ENCODE peak calls at places on chromosome 13, in six cellular contexts. V is HCT116, G is H1, T is HepG2, O is K562, K is GM12878. E is an unnamed sample.

GRCh38 chr13:40187836-40188591 is 478.4 kb downstream of the FOXO1 start:
- DNase-seq in O (no peak), K (no peak), V (no peak), G (no peak), T (no peak), E (no peak)

GRCh38 chr13:99113351-99113750 is 87.3 kb upstream of the UBAC2 start:
- DNase-seq in T (no peak), K (no peak), G (no peak), V (no peak), O (no peak), E (no peak)

GRCh38 chr13:51681037-51681678 is 96.9 kb downstream of the WDFY2 start:
- DNase-seq in O (no peak), K (no peak), V (no peak), T (no peak), G (no peak), E (no peak)

GRCh38 chr13:38686635-38687245 is at the start of gene FREM2:
- DNase-seq in K (no peak), T (no peak), V (no peak), G (peak; percentile 91), O (no peak), E (peak; percentile 84)

GRCh38 chr13:50208826-50209335 is 193.6 kb downstream of the KCNRG start:
- DNase-seq in V (no peak), K (no peak), O (peak; percentile 50), G (peak; percentile 9), T (peak; percentile 12), E (peak; percentile 42)

GRCh38 chr13:41050041-41050440 is 11.3 kb upstream of the WBP4 start:
- DNase-seq in O (no peak), T (no peak), K (no peak), V (no peak), G (no peak), E (no peak)

GRCh38 chr13:40679586-40679985 is 13.1 kb upstream of the FOXO1 start:
- DNase-seq in G (no peak), V (no peak), O (no peak), T (no peak), K (no peak), E (no peak)

GRCh38 chr13:114112826-114113322 is 19.5 kb downstream of the RASA3 start:
- DNase-seq in G (no peak), K (no peak), V (no peak), T (no peak), O (no peak), E (no peak)

GRCh38 chr13:27573265-27573664 is 47.1 kb downstream of the LNX2 start:
- DNase-seq in G (no peak), V (no peak), T (peak; percentile 46), K (no peak), O (no peak), E (no peak)

GRCh38 chr13:26628706-26629105 is 71.2 kb downstream of the WASF3 start:
- DNase-seq in T (peak; percentile 28), O (no peak), G (no peak), V (no peak), K (no peak), E (peak; percentile 8)

GRCh38 chr13:36261011-36261410 is 36.6 kb downstream of the CCDC169 start:
- DNase-seq in K (no peak), O (no peak), T (no peak), V (no peak), G (no peak), E (no peak)

GRCh38 chr13:24135674-24136300 is 24.7 kb upstream of the SPATA13 start:
- DNase-seq in K (no peak), O (no peak), T (no peak), G (no peak), V (no peak), E (no peak)

GRCh38 chr13:63853816-63854215 is 2438.2 kb upstream of the PCDH20 start:
- DNase-seq in K (no peak), V (no peak), G (no peak), O (no peak), T (no peak), E (no peak)

GRCh38 chr13:40589285-40590109 is 76.9 kb downstream of the FOXO1 start:
- DNase-seq in O (no peak), G (no peak), T (peak; percentile 56), V (no peak), K (peak; percentile 88), E (no peak)

GRCh38 chr13:21837841-21838551 is 167.1 kb downstream of the FGF9 start:
- DNase-seq in O (no peak), V (no peak), K (no peak), T (peak; percentile 96), G (no peak), E (no peak)

GRCh38 chr13:26839682-26840081 is 79.1 kb upstream of the GPR12 start:
- DNase-seq in G (no peak), T (no peak), K (no peak), V (no peak), O (no peak), E (no peak)

GRCh38 chr13:34942732-34943674 is 933 bp downstream of the NBEA start:
- DNase-seq in T (no peak), V (no peak), O (no peak), K (no peak), G (no peak), E (no peak)

GRCh38 chr13:112172641-112173171 is 105.8 kb downstream of the SOX1 start:
- DNase-seq in V (no peak), K (no peak), O (no peak), G (no peak), T (no peak), E (no peak)

GRCh38 chr13:29922281-29922821 is 71.9 kb upstream of the UBL3 start:
- DNase-seq in V (no peak), T (no peak), G (no peak), O (peak; percentile 17), K (no peak), E (no peak)

GRCh38 chr13:49457221-49457620 is 13.1 kb downstream of the SETDB2 start:
- DNase-seq in V (no peak), G (no peak), O (no peak), T (no peak), K (no peak), E (no peak)

GRCh38 chr13:73702419-73703071 is 431.7 kb downstream of the KLF12 start:
- DNase-seq in G (no peak), T (no peak), K (peak; percentile 21), V (no peak), O (no peak), E (no peak)

GRCh38 chr13:106118050-106118449 is 417.4 kb downstream of the EFNB2 start:
- DNase-seq in V (no peak), T (no peak), K (no peak), O (no peak), G (no peak), E (no peak)

GRCh38 chr13:113554333-113554700 is 30.2 kb upstream of the TFDP1 start:
- DNase-seq in G (no peak), V (no peak), K (no peak), O (no peak), T (no peak), E (no peak)

GRCh38 chr13:80924596-80924995 is 583.7 kb upstream of the SPRY2 start:
- DNase-seq in O (no peak), T (no peak), G (no peak), K (no peak), V (no peak), E (no peak)

GRCh38 chr13:40024578-40024952 is 369.1 kb downstream of the COG6 start:
- DNase-seq in G (no peak), T (no peak), K (no peak), O (no peak), V (no peak), E (no peak)

GRCh38 chr13:54934121-54934520 is 1905.5 kb downstream of the OLFM4 start:
- DNase-seq in G (no peak), V (no peak), T (no peak), O (no peak), K (no peak), E (no peak)

GRCh38 chr13:60431108-60431700 is 34.2 kb downstream of the TDRD3 start:
- DNase-seq in G (no peak), K (peak; percentile 61), T (peak; percentile 47), V (peak; percentile 46), O (peak; percentile 19), E (peak; percentile 11)

GRCh38 chr13:97976551-97977375 is 23.3 kb downstream of the IPO5 start:
- DNase-seq in G (no peak), K (no peak), T (no peak), V (no peak), O (peak; percentile 44), E (no peak)
- TF ChIP-seq ZNF274 in G (no peak), K (no peak), T (no peak), V (no peak), O (no peak), E (no peak)

GRCh38 chr13:110377178-110378175 is 70.4 kb downstream of the COL4A2 start:
- DNase-seq in G (no peak), V (no peak), K (no peak), O (no peak), T (no peak), E (no peak)
- H3K4me1 ChIP-seq in G (peaks cover 8% of the 10 kb centered on the region), V (no peaks in the 10 kb centered on the region), K (no peaks in the 10 kb centered on the region), O (no peaks in the 10 kb centered on the region), T (no peaks in the 10 kb centered on the region), E (peaks cover 10% of the 10 kb centered on the region)

GRCh38 chr13:110714798-110715394 is 1.4 kb downstream of the ING1 start:
- DNase-seq in G (no peak), K (no peak), V (no peak), T (peak; percentile 20), O (no peak), E (no peak)
- TF ChIP-seq ZNF274 in G (no peak), K (no peak), V (no peak), T (peak; percentile 11), O (no peak), E (no peak)

GRCh38 chr13:79404985-79405384 is 1.1 kb downstream of the RBM26 start:
- DNase-seq in O (no peak), G (no peak), T (no peak), K (no peak), V (no peak), E (no peak)

GRCh38 chr13:79406597-79406908 is 498 bp upstream of the RBM26 start:
- DNase-seq in K (no peak), T (no peak), V (no peak), G (no peak), O (no peak), E (no peak)

GRCh38 chr13:79407349-79407979 is 1.4 kb upstream of the RBM26 start:
- DNase-seq in K (no peak), V (no peak), O (no peak), G (no peak), T (no peak), E (no peak)

GRCh38 chr13:79405501-79405830 is 589 bp downstream of the RBM26 start:
- DNase-seq in V (no peak), T (no peak), O (no peak), G (no peak), K (no peak), E (peak; percentile 13)

DNA sequence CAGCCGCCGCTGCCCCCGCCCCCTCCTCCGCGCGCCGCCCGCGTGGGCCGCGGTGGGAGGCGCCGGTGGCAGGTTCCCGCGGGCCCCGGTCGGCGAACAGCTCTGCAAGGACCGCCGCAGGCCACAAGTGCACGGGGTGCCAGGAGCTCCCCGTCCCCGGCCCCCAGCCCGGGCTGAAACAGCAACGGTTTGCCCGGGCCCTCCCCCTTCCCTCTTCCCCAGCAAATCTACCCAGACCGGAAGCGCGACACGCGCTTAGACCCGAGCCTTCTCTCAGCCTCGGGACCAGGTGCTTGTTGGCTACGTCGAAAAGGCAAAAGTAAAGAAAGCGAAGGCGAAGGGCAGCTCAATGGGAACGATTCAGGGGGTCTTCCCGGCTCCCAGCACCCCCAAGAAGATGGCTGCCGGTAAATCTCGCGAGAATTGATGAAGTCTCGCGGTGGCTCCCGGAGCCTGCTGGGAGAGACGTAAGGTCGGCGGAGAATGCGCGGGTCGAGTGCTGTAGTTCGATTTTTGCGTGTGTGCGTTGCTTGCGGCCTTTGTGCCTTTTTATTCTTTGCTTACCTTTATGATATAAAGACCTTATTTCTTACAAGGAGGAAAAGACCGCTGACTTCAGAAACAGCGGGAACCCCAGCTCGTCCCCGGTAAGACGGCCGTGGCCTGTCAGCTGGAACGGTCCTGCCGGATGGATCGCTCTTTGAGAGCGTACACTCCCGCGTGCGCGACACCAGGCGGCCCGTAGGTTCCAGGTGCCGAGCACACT is at the start of gene RBM26:
- DNase-seq in O (peak; percentile 79), T (peak; percentile 91), K (peak; percentile 76), V (peak; percentile 91), G (peak; percentile 82), E (peak; percentile 93)
- H3K4me1 ChIP-seq in O (peaks cover 11% of the 10 kb centered on the region), T (peaks cover 47% of the 10 kb centered on the region), K (peaks cover 2% of the 10 kb centered on the region), V (peaks cover 7% of the 10 kb centered on the region), G (no peaks in the 10 kb centered on the region), E (no peaks in the 10 kb centered on the region)